ENCODE peak calls at places on chromosome 12, in ten cellular contexts. X, J, Z, Q, U, W, B, Y, M and D are unnamed samples.

GRCh38 chr12:46958599-46959290 is 120.7 kb upstream of the PCED1B start:
- DNase-seq in X (no peak), W (no peak), Q (no peak), Y (no peak), M (no peak), J (no peak), Z (no peak), B (no peak), U (no peak), D (no peak)

GRCh38 chr12:3453947-3454675 is 36.9 kb upstream of the PRMT8 start:
- DNase-seq in X (no peak), M (no peak), Z (no peak), W (no peak), U (no peak), J (no peak), B (no peak), Q (no peak), Y (no peak), D (no peak)

GRCh38 chr12:19382111-19382526 is 57.2 kb upstream of the AEBP2 start:
- DNase-seq in Y (peak), B (no peak), X (no peak), Q (no peak), Z (peak), M (no peak), J (no peak), W (no peak), U (no peak), D (no peak)

GRCh38 chr12:109927622-109928021 is 27.5 kb downstream of the TCHP start:
- DNase-seq in Y (peak), B (no peak), Q (no peak), J (no peak), X (no peak), Z (peak), M (peak), U (peak), W (peak), D (peak)

GRCh38 chr12:124568431-124569374 is 1.3 kb upstream of the NCOR2 start:
- DNase-seq in M (no peak), X (peak), J (no peak), B (no peak), U (peak), Y (no peak), Q (peak), W (no peak), Z (peak), D (peak)

GRCh38 chr12:53626702-53627169 is 554 bp upstream of the ATF7 start:
- DNase-seq in Q (no peak), U (no peak), M (no peak), Y (no peak), Z (no peak), W (no peak), B (no peak), X (no peak), J (no peak), D (no peak)

GRCh38 chr12:8581098-8581784 is 31.4 kb downstream of the AICDA start:
- DNase-seq in X (no peak), Q (no peak), M (no peak), Z (no peak), J (no peak), U (no peak), W (no peak), B (no peak), Y (no peak), D (no peak)

GRCh38 chr12:79886917-79887519 is 47.9 kb downstream of the PPP1R12A start:
- DNase-seq in Z (no peak), Q (no peak), B (no peak), J (no peak), Y (peak), X (no peak), U (peak), M (no peak), W (peak), D (no peak)

GRCh38 chr12:2804390-2805145 is 7.9 kb upstream of the ITFG2 start:
- DNase-seq in Z (no peak), M (no peak), J (no peak), Y (peak), W (no peak), B (no peak), U (no peak), X (peak), Q (peak), D (no peak)

GRCh38 chr12:100959481-100959880 is 164.9 kb downstream of the ANO4 start:
- DNase-seq in Q (no peak), W (no peak), Z (no peak), M (no peak), X (no peak), B (no peak), Y (peak), U (no peak), J (no peak), D (no peak)

GRCh38 chr12:85626031-85626781 is 210.0 kb downstream of the RASSF9 start:
- DNase-seq in X (no peak), M (no peak), Y (peak), Q (no peak), Z (no peak), W (no peak), U (no peak), B (no peak), J (no peak), D (no peak)

GRCh38 chr12:131205534-131205933 is 251.8 kb downstream of the ADGRD1 start:
- DNase-seq in Y (no peak), U (peak), J (no peak), X (no peak), M (no peak), B (no peak), W (no peak), Q (no peak), Z (no peak), D (no peak)

GRCh38 chr12:95922231-95922630 is 20.2 kb downstream of the CCDC38 start:
- DNase-seq in Y (no peak), W (no peak), U (no peak), B (no peak), Q (no peak), Z (no peak), J (no peak), M (no peak), X (no peak), D (no peak)

GRCh38 chr12:121579190-121579791 is 1.5 kb downstream of the KDM2B start:
- DNase-seq in Y (no peak), J (no peak), M (no peak), X (peak), Z (peak), B (peak), W (peak), U (peak), Q (peak), D (peak)

GRCh38 chr12:113456199-113456598 is 15.5 kb downstream of the LHX5 start:
- DNase-seq in J (no peak), M (no peak), Z (no peak), Q (no peak), Y (no peak), W (no peak), B (no peak), U (no peak), X (no peak), D (no peak)

GRCh38 chr12:459430-460258 is at the start of gene B4GALNT3:
- DNase-seq in B (no peak), J (no peak), X (peak), Q (peak), Z (peak), W (peak), Y (no peak), M (no peak), U (peak), D (peak)

GRCh38 chr12:59904874-59905521 is 309.2 kb downstream of the SLC16A7 start:
- DNase-seq in Q (no peak), B (no peak), Y (no peak), W (no peak), M (no peak), J (no peak), U (no peak), Z (no peak), X (no peak), D (no peak)

GRCh38 chr12:54028324-54029201 is at the start of gene HOXC6:
- DNase-seq in U (peak), Q (no peak), Y (peak), M (peak), W (no peak), Z (no peak), B (no peak), X (no peak), J (no peak), D (no peak)

GRCh38 chr12:102478416-102479098 is 1.8 kb downstream of the IGF1 start:
- DNase-seq in Y (no peak), B (no peak), J (no peak), M (no peak), Z (peak), X (no peak), Q (no peak), W (no peak), U (no peak), D (peak)